ENCODE peak calls at places on chromosomes 6 and 20, in seven cellular contexts. M, Z, G, H, K, P and O are unnamed samples.
A peak's percentile ranks its signal among the peaks of the same experiment; 100 is the strongest.

GRCh38 chr6:133128191-133128590 is 113.0 kb upstream of the EYA4 start:
- DNase-seq in M (no peak), Z (no peak), G (no peak), H (no peak), K (no peak), P (peak; percentile 57), O (no peak)

GRCh38 chr6:46199387-46199786 is 28.6 kb upstream of the ENPP5 start:
- DNase-seq in M (no peak), Z (no peak), G (no peak), H (no peak), K (no peak), P (no peak), O (no peak)

GRCh38 chr6:2865270-2866182 is 23.9 kb upstream of the SERPINB1 start:
- DNase-seq in M (no peak), Z (no peak), G (no peak), H (no peak), K (no peak), P (no peak), O (no peak)

GRCh38 chr6:35087361-35088280 is 53.5 kb downstream of the TCP11 start:
- DNase-seq in M (no peak), Z (no peak), G (no peak), H (peak; percentile 6), K (no peak), P (peak; percentile 16), O (no peak)

GRCh38 chr6:130033999-130034814 is 15.8 kb downstream of the L3MBTL3 start:
- DNase-seq in M (no peak), Z (no peak), G (no peak), H (peak; percentile 54), K (no peak), P (no peak), O (no peak)

GRCh38 chr20:19491241-19491640 is 266.8 kb upstream of the RIN2 start:
- DNase-seq in M (no peak), Z (no peak), G (no peak), H (no peak), K (no peak), P (no peak), O (no peak)

GRCh38 chr6:137496909-137497721 is 2.9 kb upstream of the OLIG3 start:
- DNase-seq in M (no peak), Z (no peak), G (no peak), H (no peak), K (no peak), P (no peak), O (no peak)

GRCh38 chr6:52126231-52126630 is 38.8 kb upstream of the PKHD1 start:
- DNase-seq in M (no peak), Z (no peak), G (no peak), H (no peak), K (no peak), P (no peak), O (no peak)

GRCh38 chr6:16873698-16874097 is 112.4 kb upstream of the ATXN1 start:
- DNase-seq in M (no peak), Z (no peak), G (no peak), H (no peak), K (no peak), P (no peak), O (no peak)

GRCh38 chr20:41005361-41005729 is 23.3 kb upstream of the TOP1 start:
- DNase-seq in M (peak; percentile 91), Z (peak; percentile 54), G (peak; percentile 96), H (peak; percentile 86), K (peak; percentile 90), P (peak; percentile 86), O (peak; percentile 87)

GRCh38 chr6:109978174-109979032 is at the start of gene GPR6:
- DNase-seq in M (peak; percentile 46), Z (peak; percentile 3), G (peak; percentile 45), H (peak; percentile 90), K (no peak), P (peak; percentile 67), O (peak; percentile 40)

GRCh38 chr20:62551408-62552323 is 75.9 kb upstream of the GATA5 start:
- DNase-seq in M (no peak), Z (no peak), G (no peak), H (no peak), K (no peak), P (no peak), O (no peak)

GRCh38 chr6:147906361-147906760 is 397.9 kb downstream of the SAMD5 start:
- DNase-seq in M (no peak), Z (no peak), G (peak; percentile 3), H (no peak), K (no peak), P (no peak), O (no peak)

GRCh38 chr6:14349507-14349906 is 231.9 kb downstream of the CD83 start:
- DNase-seq in M (no peak), Z (no peak), G (no peak), H (no peak), K (no peak), P (no peak), O (no peak)

GRCh38 chr20:11041396-11041795 is 367.6 kb upstream of the JAG1 start:
- DNase-seq in M (no peak), Z (no peak), G (peak; percentile 57), H (no peak), K (no peak), P (no peak), O (no peak)

GRCh38 chr20:56171087-56172012 is 77.2 kb upstream of the MC3R start:
- DNase-seq in M (no peak), Z (no peak), G (peak; percentile 41), H (peak; percentile 34), K (no peak), P (no peak), O (no peak)

GRCh38 chr6:20092071-20092566 is 120.2 kb downstream of the MBOAT1 start:
- DNase-seq in M (no peak), Z (peak; percentile 16), G (peak; percentile 19), H (peak; percentile 46), K (no peak), P (no peak), O (no peak)

GRCh38 chr6:12584631-12585405 is 131.7 kb upstream of the PHACTR1 start:
- DNase-seq in M (no peak), Z (no peak), G (no peak), H (no peak), K (no peak), P (no peak), O (no peak)

GRCh38 chr20:59525500-59526241 is 78.7 kb upstream of the PHACTR3 start:
- DNase-seq in M (peak; percentile 54), Z (peak; percentile 66), G (peak; percentile 78), H (peak; percentile 80), K (no peak), P (peak; percentile 53), O (peak; percentile 55)

GRCh38 chr6:91860951-91861350 is 1274.1 kb upstream of the MAP3K7 start:
- DNase-seq in M (no peak), Z (no peak), G (no peak), H (no peak), K (no peak), P (no peak), O (no peak)

GRCh38 chr6:170160031-170160627 is 130.7 kb downstream of the DLL1 start:
- DNase-seq in M (no peak), Z (no peak), G (no peak), H (no peak), K (no peak), P (no peak), O (no peak)

GRCh38 chr20:48364055-48364454 is 463.7 kb downstream of the PREX1 start:
- DNase-seq in M (no peak), Z (no peak), G (no peak), H (no peak), K (no peak), P (no peak), O (no peak)

DNA sequence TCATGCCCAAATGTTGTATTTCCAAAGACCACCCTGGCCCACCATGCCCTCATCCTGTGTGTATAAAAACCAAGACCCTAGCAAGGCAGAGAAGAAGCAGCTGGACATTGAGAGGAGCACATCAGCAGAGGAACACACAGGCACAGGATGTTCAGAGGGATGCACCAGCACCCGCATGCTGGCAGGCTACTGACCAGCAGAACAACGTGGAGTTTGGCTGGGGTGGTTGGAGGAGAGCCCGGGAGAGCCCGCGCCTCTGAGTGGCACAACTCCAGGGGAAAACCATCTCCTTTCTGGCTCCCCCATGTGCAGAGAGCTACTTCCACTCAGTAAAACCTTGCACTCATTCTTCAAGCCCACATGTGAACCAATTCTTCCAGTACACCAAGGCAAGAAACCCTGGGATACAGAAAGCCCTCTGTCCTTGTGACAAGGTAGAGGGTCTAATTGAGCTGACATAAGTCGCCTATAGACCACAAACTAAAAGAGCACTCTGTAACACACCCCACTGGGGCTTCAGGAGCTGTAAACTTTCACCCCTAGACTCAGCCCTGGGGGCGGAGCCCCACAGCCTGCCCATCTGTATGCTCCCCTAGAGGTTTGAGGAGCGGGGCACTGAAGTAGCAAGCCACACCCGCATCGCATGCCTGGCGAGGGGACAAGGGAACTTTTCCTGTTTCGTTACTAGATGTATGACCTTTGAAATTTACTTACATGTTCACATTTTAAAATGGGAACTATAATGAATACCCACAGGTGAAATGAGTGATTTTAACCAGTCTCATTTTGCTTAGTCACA is 831.5 kb upstream of the CITED2 start:
- DNase-seq in M (no peak), Z (no peak), G (no peak), H (no peak), K (no peak), P (no peak), O (no peak)
- H3K27ac ChIP-seq in M (no peak overlapping the region), Z (no peak overlapping the region), G (no peak overlapping the region), H (no peak overlapping the region), K (no peak overlapping the region), P (no peak overlapping the region), O (no peak overlapping the region)

GRCh38 chr6:6674872-6675271 is 86.4 kb downstream of the LY86 start:
- DNase-seq in M (no peak), Z (no peak), G (no peak), H (no peak), K (no peak), P (no peak), O (no peak)
- TF ChIP-seq CTCF in M (no peak), Z (no peak), G (no peak), H (peak; percentile 28), K (no peak), P (peak; percentile 25), O (no peak)

DNA sequence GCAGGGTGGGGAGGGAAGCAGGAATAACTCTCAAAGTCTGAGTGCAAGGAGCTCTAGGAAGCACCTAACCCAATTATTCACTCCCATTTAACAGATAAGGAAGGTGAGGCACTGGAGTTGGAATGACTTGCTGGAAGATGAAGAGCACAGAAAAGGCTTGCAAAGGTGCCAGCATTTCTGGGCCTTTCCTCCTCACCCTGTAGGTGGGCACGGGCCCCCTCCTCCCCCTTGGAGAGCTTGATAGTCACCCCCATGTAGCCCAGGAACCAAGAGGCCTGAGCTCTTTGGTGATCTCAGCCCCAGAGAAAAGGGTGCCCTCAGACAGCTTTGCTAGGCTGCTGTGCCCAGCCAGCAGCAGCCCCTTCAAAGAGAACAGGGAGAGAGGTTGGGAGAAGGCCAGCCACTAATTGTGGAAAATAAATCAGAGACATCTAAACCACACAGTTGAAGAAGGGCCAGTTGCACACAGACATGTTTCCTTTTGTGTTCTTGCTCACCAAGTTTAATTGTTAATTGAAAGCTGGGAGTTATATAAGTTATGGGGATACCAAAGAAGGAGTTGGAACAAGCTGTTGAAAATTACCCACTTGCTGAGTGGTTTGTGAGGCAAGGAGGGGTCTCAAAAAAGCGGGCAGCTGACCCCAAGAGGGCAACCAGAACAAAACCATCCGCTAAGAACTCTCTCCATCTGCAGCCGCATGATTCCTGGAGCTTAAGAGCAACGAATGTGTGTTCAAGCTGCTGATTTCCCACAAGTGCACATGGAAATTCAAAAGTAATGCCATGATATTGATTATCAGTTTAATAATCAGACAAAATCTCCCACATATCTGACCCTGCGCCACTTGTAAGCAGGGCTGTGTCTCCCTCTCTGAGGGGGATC is 77.0 kb downstream of the MRPL14 start:
- DNase-seq in M (no peak), Z (no peak), G (no peak), H (no peak), K (no peak), P (peak; percentile 26), O (no peak)
- H3K27ac ChIP-seq in M (peak overlapping the region; percentile 23), Z (peak overlapping the region; percentile 89), G (peak overlapping the region; percentile 81), H (peak overlapping the region; percentile 51), K (no peak overlapping the region), P (no peak overlapping the region), O (no peak overlapping the region)

GRCh38 chr6:126127662-126128061 is 141.3 kb downstream of the TRMT11 start:
- DNase-seq in M (no peak), Z (no peak), G (no peak), H (no peak), K (no peak), P (no peak), O (no peak)
- TF ChIP-seq CTCF in M (no peak), Z (no peak), G (no peak), H (peak; percentile 22), K (no peak), P (no peak), O (no peak)